ENCODE peak calls at places on chromosomes 16 and 17, in five cellular contexts. N, G, T, R and E are unnamed samples.

GRCh38 chr17:58615768-58616659 is 75.8 kb downstream of the TEX14 start:
- DNase-seq in R (no peak), G (no peak), T (no peak), N (no peak), E (no peak)

GRCh38 chr17:68221786-68222185 is 26.1 kb upstream of the AMZ2 start:
- DNase-seq in T (no peak), R (no peak), N (no peak), G (no peak), E (no peak)

GRCh38 chr16:13223666-13224065 is 322.3 kb downstream of the SHISA9 start:
- DNase-seq in R (no peak), T (no peak), N (no peak), G (no peak), E (no peak)

GRCh38 chr17:35341465-35341992 is 31.9 kb downstream of the SLFN11 start:
- DNase-seq in R (no peak), N (no peak), G (no peak), T (no peak), E (no peak)

GRCh38 chr17:6910987-6911603 is 79.6 kb upstream of the TEKT1 start:
- DNase-seq in G (no peak), R (peak; percentile 52), N (no peak), T (peak; percentile 49), E (peak; percentile 33)

GRCh38 chr16:46787909-46788308 is 39.8 kb upstream of the MYLK3 start:
- DNase-seq in R (no peak), T (no peak), N (no peak), G (no peak), E (no peak)

GRCh38 chr16:51734220-51734619 is 583.1 kb upstream of the SALL1 start:
- DNase-seq in T (no peak), G (no peak), R (peak; percentile 62), N (no peak), E (no peak)

GRCh38 chr16:12538667-12539081 is 265.0 kb downstream of the CPPED1 start:
- DNase-seq in N (no peak), R (peak; percentile 90), T (peak; percentile 50), G (no peak), E (no peak)

GRCh38 chr16:67406628-67407027 is 9.6 kb downstream of the ZDHHC1 start:
- DNase-seq in N (no peak), R (no peak), T (peak; percentile 75), G (no peak), E (no peak)

GRCh38 chr16:35308674-35309073 is 1849.3 kb downstream of the TP53TG3F start:
- DNase-seq in R (no peak), G (no peak), T (no peak), N (no peak), E (no peak)

GRCh38 chr16:360698-361336 is 8.3 kb upstream of the AXIN1 start:
- DNase-seq in G (no peak), T (no peak), N (no peak), R (no peak), E (no peak)

GRCh38 chr16:88869673-88869980 is 3.2 kb upstream of the PABPN1L start:
- DNase-seq in R (no peak), N (no peak), T (no peak), G (no peak), E (no peak)

GRCh38 chr16:49532243-49532870 is 158.8 kb downstream of the C16orf78 start:
- DNase-seq in N (no peak), G (no peak), R (no peak), T (no peak), E (no peak)

GRCh38 chr17:38879878-38880727 is 10.2 kb downstream of the LASP1 start:
- DNase-seq in R (no peak), G (no peak), N (no peak), T (peak; percentile 96), E (no peak)

GRCh38 chr17:38428150-38428642 is at the start of gene ARHGAP23:
- DNase-seq in T (peak; percentile 72), G (no peak), R (no peak), N (peak; percentile 19), E (no peak)

GRCh38 chr16:2771496-2772402 is 5.3 kb downstream of the ELOB start:
- DNase-seq in N (no peak), R (no peak), T (no peak), G (no peak), E (no peak)

GRCh38 chr17:8798176-8799000 is 777 bp downstream of the MFSD6L start:
- DNase-seq in T (no peak), N (no peak), G (no peak), R (no peak), E (no peak)

GRCh38 chr17:35028531-35029262 is 34.8 kb downstream of the RFFL start:
- DNase-seq in R (no peak), G (no peak), N (no peak), T (no peak), E (no peak)

GRCh38 chr17:61486135-61487120 is 34.2 kb downstream of the TBX4 start:
- DNase-seq in T (no peak), G (no peak), R (no peak), N (no peak), E (no peak)